ENCODE peak calls at places on chromosomes 11 and 22, in eight cellular contexts. C, L, G, I, R, F, E and H are unnamed samples. For H3K4me1 and H3K9me3, the result is how much of the 10 kb centered on the place peaks cover.

GRCh38 chr11:120579601-120580000 is 68.1 kb downstream of the GRIK4 start:
- DNase-seq in C (no peak), L (no peak), G (no peak), I (no peak), R (no peak), F (no peak), E (no peak), H (no peak)

GRCh38 chr22:41548830-41549211 is 4.6 kb upstream of the POLR3H start:
- DNase-seq in C (no peak), L (no peak), G (no peak), I (no peak), R (no peak), F (no peak), E (no peak), H (no peak)

GRCh38 chr11:15770798-15771414 is 585.4 kb downstream of the SOX6 start:
- DNase-seq in C (peak), L (no peak), G (peak), I (no peak), R (no peak), F (no peak), E (peak), H (peak)

GRCh38 chr11:113163291-113164030 is 150.9 kb upstream of the TTC12 start:
- DNase-seq in C (no peak), L (no peak), G (no peak), I (no peak), R (no peak), F (no peak), E (no peak), H (no peak)

GRCh38 chr11:3969613-3970012 is 114.1 kb downstream of the STIM1 start:
- DNase-seq in C (no peak), L (no peak), G (no peak), I (no peak), R (no peak), F (no peak), E (no peak), H (no peak)

GRCh38 chr11:119066481-119066880 is 1.1 kb upstream of the VPS11 start:
- DNase-seq in C (no peak), L (no peak), G (no peak), I (no peak), R (no peak), F (no peak), E (no peak), H (no peak)

GRCh38 chr11:58060939-58061672 is 30.4 kb downstream of the OR6Q1 start:
- DNase-seq in C (no peak), L (no peak), G (no peak), I (no peak), R (no peak), F (no peak), E (peak), H (no peak)

GRCh38 chr22:30432096-30432495 is 6.5 kb downstream of the MTFP1 start:
- DNase-seq in C (no peak), L (no peak), G (no peak), I (no peak), R (no peak), F (no peak), E (no peak), H (no peak)

GRCh38 chr11:68579455-68579854 is 104.9 kb upstream of the GAL start:
- DNase-seq in C (no peak), L (no peak), G (no peak), I (no peak), R (no peak), F (no peak), E (no peak), H (no peak)

GRCh38 chr11:95442531-95443050 is 211.6 kb upstream of the SESN3 start:
- DNase-seq in C (no peak), L (no peak), G (no peak), I (no peak), R (no peak), F (no peak), E (peak), H (no peak)

GRCh38 chr11:36312593-36312990 is 16.5 kb downstream of the PRR5L start:
- DNase-seq in C (no peak), L (no peak), G (no peak), I (no peak), R (no peak), F (no peak), E (no peak), H (no peak)

GRCh38 chr22:39592104-39593060 is 21.8 kb downstream of the CACNA1I start:
- DNase-seq in C (no peak), L (no peak), G (no peak), I (no peak), R (no peak), F (no peak), E (peak), H (no peak)

GRCh38 chr22:19419086-19419463 is 12.5 kb downstream of the HIRA start:
- DNase-seq in C (no peak), L (no peak), G (no peak), I (peak), R (no peak), F (no peak), E (no peak), H (no peak)

GRCh38 chr22:38397189-38398097 is 57.6 kb downstream of the KCNJ4 start:
- DNase-seq in C (peak), L (no peak), G (peak), I (peak), R (peak), F (no peak), E (peak), H (peak)

GRCh38 chr11:119181677-119182412 is 3.4 kb upstream of the NHERF4 start:
- DNase-seq in C (no peak), L (no peak), G (no peak), I (no peak), R (no peak), F (no peak), E (no peak), H (no peak)

GRCh38 chr11:11171854-11172253 is 181.2 kb downstream of the CSNK2A3 start:
- DNase-seq in C (no peak), L (no peak), G (no peak), I (no peak), R (no peak), F (no peak), E (no peak), H (no peak)

GRCh38 chr11:110317516-110317932 is 21.1 kb upstream of the RDX start:
- DNase-seq in C (peak), L (no peak), G (no peak), I (no peak), R (no peak), F (no peak), E (no peak), H (no peak)

GRCh38 chr22:50089231-50090140 is at the start of gene MOV10L1:
- DNase-seq in C (peak), L (no peak), G (no peak), I (no peak), R (no peak), F (peak), E (no peak), H (no peak)

GRCh38 chr11:107565219-107565937 is at the start of gene ALKBH8:
- DNase-seq in C (peak), L (peak), G (peak), I (peak), R (peak), F (peak), E (peak), H (peak)

GRCh38 chr11:79922641-79923040 is 481.8 kb upstream of the TENM4 start:
- DNase-seq in C (no peak), L (no peak), G (no peak), I (no peak), R (no peak), F (no peak), E (no peak), H (no peak)

GRCh38 chr22:38350444-38351359 is 33.5 kb upstream of the CSNK1E start:
- DNase-seq in C (no peak), L (no peak), G (no peak), I (no peak), R (peak), F (peak), E (no peak), H (no peak)

GRCh38 chr22:20131593-20131855 is at the start of gene ZDHHC8:
- DNase-seq in C (peak), L (no peak), G (peak), I (no peak), R (no peak), F (no peak), E (no peak), H (peak)

GRCh38 chr11:101436511-101437142 is 147.2 kb downstream of the TRPC6 start:
- DNase-seq in C (peak), L (no peak), G (no peak), I (no peak), R (no peak), F (no peak), E (peak), H (no peak)

GRCh38 chr22:37775785-37776638 is 31.7 kb upstream of the GCAT start:
- DNase-seq in C (no peak), L (no peak), G (no peak), I (no peak), R (no peak), F (no peak), E (no peak), H (no peak)

GRCh38 chr11:75639752-75640151 is 29.1 kb downstream of the MAP6 start:
- DNase-seq in C (peak), L (peak), G (peak), I (peak), R (peak), F (peak), E (peak), H (peak)

GRCh38 chr11:118081241-118081958 is 4.5 kb downstream of the TMPRSS4 start:
- DNase-seq in C (no peak), L (no peak), G (no peak), I (no peak), R (no peak), F (no peak), E (no peak), H (no peak)

GRCh38 chr11:70169136-70169535 is 34.0 kb upstream of the FADD start:
- DNase-seq in C (no peak), L (no peak), G (no peak), I (no peak), R (no peak), F (no peak), E (no peak), H (no peak)

GRCh38 chr11:32420937-32421532 is 14.3 kb downstream of the WT1 start:
- DNase-seq in C (peak), L (no peak), G (no peak), I (no peak), R (peak), F (no peak), E (no peak), H (no peak)

GRCh38 chr22:22698263-22698750 is 53.9 kb downstream of the GGTLC2 start:
- DNase-seq in C (no peak), L (no peak), G (no peak), I (no peak), R (no peak), F (no peak), E (no peak), H (no peak)

GRCh38 chr22:22697377-22698120 is 53.1 kb downstream of the GGTLC2 start:
- DNase-seq in C (no peak), L (no peak), G (no peak), I (no peak), R (no peak), F (no peak), E (no peak), H (no peak)

GRCh38 chr22:22694106-22694505 is 49.7 kb downstream of the GGTLC2 start:
- DNase-seq in C (no peak), L (no peak), G (no peak), I (no peak), R (no peak), F (no peak), E (no peak), H (no peak)

GRCh38 chr22:22693531-22693884 is 49.1 kb downstream of the GGTLC2 start:
- DNase-seq in C (no peak), L (no peak), G (no peak), I (no peak), R (no peak), F (no peak), E (no peak), H (no peak)

DNA sequence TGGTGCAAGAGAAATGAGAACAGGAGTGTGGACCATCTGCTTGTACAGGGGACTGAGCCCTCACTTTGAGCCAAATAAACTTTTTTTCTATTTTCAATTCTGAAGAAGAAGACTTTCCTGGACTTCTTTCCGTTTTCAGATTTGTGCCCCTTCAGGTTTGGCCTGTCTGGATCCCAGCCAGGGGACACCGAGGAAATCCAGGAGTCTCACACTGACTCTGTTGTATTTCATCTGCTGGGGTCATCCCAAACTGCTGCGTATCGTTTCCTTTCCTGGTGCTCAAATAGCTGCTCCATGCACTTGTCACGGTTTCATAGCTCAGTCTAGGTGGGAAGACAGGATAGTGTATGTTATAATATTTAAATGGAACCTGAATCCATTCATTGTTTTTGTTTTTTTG is 51.7 kb downstream of the GGTLC2 start:
- DNase-seq in C (no peak), L (no peak), G (no peak), I (no peak), R (no peak), F (no peak), E (no peak), H (no peak)
- H3K4me1 ChIP-seq in C (under half), L (under half), G (under half), I (under half), R (under half), F (under half), E (under half), H (under half)

GRCh38 chr11:78385205-78385604 is 32.4 kb downstream of the GAB2 start:
- DNase-seq in C (no peak), L (no peak), G (no peak), I (no peak), R (no peak), F (no peak), E (no peak), H (no peak)

GRCh38 chr11:78381867-78382266 is 35.8 kb downstream of the GAB2 start:
- DNase-seq in C (no peak), L (no peak), G (no peak), I (no peak), R (no peak), F (no peak), E (no peak), H (no peak)

GRCh38 chr11:78386551-78386950 is 31.1 kb downstream of the GAB2 start:
- DNase-seq in C (no peak), L (no peak), G (no peak), I (no peak), R (no peak), F (no peak), E (no peak), H (no peak)

GRCh38 chr11:78380615-78381029 is 37.0 kb downstream of the GAB2 start:
- DNase-seq in C (peak), L (no peak), G (no peak), I (no peak), R (no peak), F (no peak), E (peak), H (no peak)

GRCh38 chr11:78384231-78384630 is 33.4 kb downstream of the GAB2 start:
- DNase-seq in C (no peak), L (no peak), G (no peak), I (no peak), R (no peak), F (no peak), E (no peak), H (no peak)
- H3K9me3 ChIP-seq in C (under half), L (under half), G (under half), I (under half), R (under half), F (under half), E (under half), H (under half)

GRCh38 chr11:44860967-44861828 is 89.5 kb downstream of the TP53I11 start:
- DNase-seq in C (no peak), L (no peak), G (no peak), I (no peak), R (no peak), F (no peak), E (no peak), H (no peak)

GRCh38 chr11:44863231-44863630 is 87.5 kb downstream of the TP53I11 start:
- DNase-seq in C (no peak), L (no peak), G (no peak), I (no peak), R (no peak), F (no peak), E (peak), H (no peak)

GRCh38 chr11:44860346-44860745 is 90.3 kb downstream of the TP53I11 start:
- DNase-seq in C (no peak), L (no peak), G (no peak), I (no peak), R (no peak), F (no peak), E (no peak), H (no peak)

GRCh38 chr11:44861829-44862545 is 88.7 kb downstream of the TP53I11 start:
- DNase-seq in C (peak), L (peak), G (peak), I (peak), R (peak), F (peak), E (peak), H (peak)

DNA sequence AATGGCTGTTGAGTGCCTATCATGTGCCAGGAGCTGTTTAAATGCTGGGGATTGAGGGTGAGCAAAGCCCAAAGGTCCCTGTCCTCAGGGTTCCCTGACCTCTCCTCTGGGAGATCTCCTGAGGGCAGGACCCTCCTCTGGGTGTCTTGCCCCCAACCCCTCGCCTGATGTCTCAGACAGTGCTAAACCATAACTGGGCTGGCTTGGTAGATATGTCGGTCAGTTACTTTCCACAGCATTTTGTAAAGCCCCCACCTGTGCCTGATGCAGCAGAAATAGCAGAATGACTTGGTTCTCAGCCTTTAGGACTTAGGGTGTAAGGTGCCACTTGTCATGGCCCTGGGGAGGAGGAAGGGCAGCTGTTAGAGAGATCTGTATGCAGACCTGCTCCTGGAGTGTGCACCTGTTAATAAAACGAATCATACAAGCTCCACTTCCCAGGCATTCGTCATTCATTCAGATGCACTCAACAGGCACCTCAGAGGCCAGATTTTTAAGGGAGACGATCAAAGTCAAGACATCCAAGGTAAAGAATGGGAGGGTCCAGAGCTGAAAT is 88.1 kb downstream of the TP53I11 start:
- DNase-seq in C (no peak), L (no peak), G (no peak), I (no peak), R (no peak), F (no peak), E (no peak), H (no peak)
- H3K27ac ChIP-seq in C (no peak), L (no peak), G (peak), I (no peak), R (peak), F (peak), E (peak), H (peak)

GRCh38 chr22:22936915-22937656 is 49.5 kb downstream of the IGLL5 start:
- DNase-seq in C (no peak), L (no peak), G (no peak), I (no peak), R (no peak), F (no peak), E (no peak), H (no peak)
- H3K4me1 ChIP-seq in C (under half), L (under half), G (under half), I (under half), R (under half), F (under half), E (under half), H (under half)